ENCODE peak calls at places on chromosomes 3 and 15, in five cellular contexts. B is NCI-H2081; A is stimulated activated CD4-positive, alpha-beta T cell treated with anti-CD3 and anti-CD28 coated beads, TNF-alpha, amount 100 ng/mL, for 4 hours; T is astrocyte; E is CD4-positive, alpha-beta T cell. O is an unnamed sample.

GRCh38 chr3:129764090-129764489 is 129.4 kb downstream of the TMCC1 start:
- DNase-seq in B (no peak), A (no peak), T (no peak), E (no peak), O (no peak)

GRCh38 chr15:70853270-70853854 is 595 bp downstream of the LARP6 start:
- DNase-seq in B (no peak), A (no peak), T (peak), E (no peak), O (peak)

GRCh38 chr3:19947549-19948071 is 713 bp downstream of the RAB5A start:
- DNase-seq in B (peak), A (peak), T (peak), E (peak), O (peak)

GRCh38 chr3:134251731-134252391 is 1.2 kb upstream of the RYK start:
- DNase-seq in B (no peak), A (no peak), T (no peak), E (no peak), O (no peak)

GRCh38 chr15:50816191-50816590 is 50.7 kb upstream of the SPPL2A start:
- DNase-seq in B (no peak), A (no peak), T (no peak), E (no peak), O (peak)

GRCh38 chr3:107271787-107272387 is 105.4 kb upstream of the CCDC54 start:
- DNase-seq in B (no peak), A (no peak), T (peak), E (no peak), O (peak)

GRCh38 chr3:143847787-143848631 is at the start of gene SLC9A9:
- DNase-seq in B (no peak), A (no peak), T (peak), E (no peak), O (peak)

GRCh38 chr15:72169921-72170611 is 27.5 kb downstream of the GRAMD2A start:
- DNase-seq in B (no peak), A (no peak), T (no peak), E (no peak), O (no peak)

GRCh38 chr15:77021803-77022381 is 27.0 kb downstream of the PSTPIP1 start:
- DNase-seq in B (no peak), A (no peak), T (peak), E (no peak), O (peak)

GRCh38 chr3:144586382-144586781 is 614.8 kb downstream of the DIPK2A start:
- DNase-seq in B (no peak), A (no peak), T (peak), E (no peak), O (no peak)

GRCh38 chr3:169666501-169667379 is 3.2 kb upstream of the MECOM start:
- DNase-seq in B (no peak), A (no peak), T (no peak), E (no peak), O (no peak)

O was measured in M059J.